ENCODE peak calls at places on chromosome 19, in five cellular contexts. I is psoas muscle, U is OCI-LY7, M is H9, K is right lobe of liver. B is an unnamed sample.

GRCh38 chr19:18649371-18650047 is 12.7 kb downstream of the KLHL26 start:
- DNase-seq in M (peak; percentile 62), K (no peak), I (peak; percentile 77), U (no peak), B (no peak)

GRCh38 chr19:55028757-55029156 is 9.3 kb downstream of the GP6 start:
- DNase-seq in K (no peak), M (no peak), U (no peak), I (no peak), B (no peak)

GRCh38 chr19:52665529-52665928 is 27.4 kb upstream of the ZNF83 start:
- DNase-seq in M (no peak), I (no peak), K (no peak), U (no peak), B (no peak)

GRCh38 chr19:38455031-38455430 is 21.5 kb downstream of the RYR1 start:
- DNase-seq in I (no peak), U (peak; percentile 14), M (no peak), K (no peak), B (no peak)

GRCh38 chr19:16415806-16416205 is 56.0 kb downstream of the EPS15L1 start:
- DNase-seq in U (no peak), K (no peak), M (no peak), I (no peak), B (no peak)

GRCh38 chr19:15015946-15016542 is 33.2 kb upstream of the CASP14 start:
- DNase-seq in U (peak; percentile 20), I (no peak), K (no peak), M (peak; percentile 51), B (no peak)

GRCh38 chr19:40410030-40410389 is 3.2 kb downstream of the PRX start:
- DNase-seq in U (no peak), I (no peak), K (no peak), M (peak; percentile 67), B (no peak)

GRCh38 chr19:7921955-7922840 is 2.1 kb downstream of the SNAPC2 start:
- DNase-seq in M (no peak), I (peak; percentile 21), U (no peak), K (peak; percentile 32), B (peak; percentile 47)

GRCh38 chr19:31943305-31943704 is 402.1 kb upstream of the ZNF507 start:
- DNase-seq in U (no peak), K (no peak), M (no peak), I (no peak), B (no peak)

GRCh38 chr19:52230685-52231084 is 38.7 kb upstream of the ZNF766 start:
- DNase-seq in U (no peak), I (no peak), M (no peak), K (no peak), B (no peak)

GRCh38 chr19:8363803-8364771 is at the start of gene ANGPTL4:
- DNase-seq in U (no peak), M (peak; percentile 81), K (peak; percentile 91), I (peak; percentile 89), B (peak; percentile 30)

GRCh38 chr19:15274477-15274876 is 42.2 kb upstream of the EPHX3 start:
- DNase-seq in K (no peak), M (no peak), U (no peak), I (no peak), B (no peak)

GRCh38 chr19:16340092-16340491 is 15.5 kb downstream of the KLF2 start:
- DNase-seq in M (no peak), U (no peak), I (no peak), K (no peak), B (no peak)

GRCh38 chr19:49475995-49476880 is 2.2 kb downstream of the FLT3LG start:
- DNase-seq in I (peak; percentile 60), K (no peak), U (peak; percentile 60), M (peak; percentile 96), B (peak; percentile 82)

GRCh38 chr19:54469496-54469934 is 3.6 kb downstream of the CDC42EP5 start:
- DNase-seq in I (peak; percentile 65), K (no peak), U (no peak), M (no peak), B (no peak)

GRCh38 chr19:2488942-2489731 is 13.2 kb downstream of the GADD45B start:
- DNase-seq in I (peak; percentile 67), U (peak; percentile 68), K (peak; percentile 79), M (no peak), B (no peak)

GRCh38 chr19:18281082-18282020 is at the start of gene JUND:
- DNase-seq in I (peak; percentile 98), K (peak; percentile 99), M (peak; percentile 97), U (peak; percentile 98), B (peak; percentile 97)

GRCh38 chr19:45828523-45828922 is 13.4 kb upstream of the RSPH6A start:
- DNase-seq in I (no peak), M (no peak), U (no peak), K (no peak), B (no peak)

GRCh38 chr19:19655641-19656343 is 7.7 kb downstream of the ATP13A1 start:
- DNase-seq in I (no peak), K (no peak), U (no peak), M (no peak), B (peak; percentile 26)

GRCh38 chr19:57282011-57282636 is 1.8 kb downstream of the ZNF460 start:
- DNase-seq in M (no peak), K (no peak), U (no peak), I (no peak), B (no peak)

GRCh38 chr19:49114630-49115363 is 627 bp downstream of the LIN7B start:
- DNase-seq in M (peak; percentile 83), K (peak; percentile 60), I (peak; percentile 60), U (peak; percentile 25), B (peak; percentile 47)

GRCh38 chr19:17873661-17874422 is 2.1 kb downstream of the SLC5A5 start:
- DNase-seq in M (peak; percentile 91), U (peak; percentile 78), K (no peak), I (no peak), B (peak; percentile 62)

GRCh38 chr19:49691243-49692101 is 556 bp downstream of the CPT1C start:
- DNase-seq in M (peak; percentile 78), K (no peak), U (no peak), I (peak; percentile 72), B (no peak)

GRCh38 chr19:28500982-28501633 is 711.8 kb downstream of the UQCRFS1 start:
- DNase-seq in K (no peak), I (no peak), U (no peak), M (no peak), B (no peak)

GRCh38 chr19:9834302-9834725 is 804 bp upstream of the PIN1 start:
- DNase-seq in M (no peak), I (no peak), U (no peak), K (no peak), B (no peak)

GRCh38 chr19:58034476-58034790 is 608 bp downstream of the ZSCAN1 start:
- DNase-seq in U (no peak), M (no peak), K (no peak), I (no peak), B (no peak)

GRCh38 chr19:3508771-3509535 is 2.8 kb downstream of the FZR1 start:
- DNase-seq in U (no peak), K (no peak), I (no peak), M (no peak), B (no peak)

DNA sequence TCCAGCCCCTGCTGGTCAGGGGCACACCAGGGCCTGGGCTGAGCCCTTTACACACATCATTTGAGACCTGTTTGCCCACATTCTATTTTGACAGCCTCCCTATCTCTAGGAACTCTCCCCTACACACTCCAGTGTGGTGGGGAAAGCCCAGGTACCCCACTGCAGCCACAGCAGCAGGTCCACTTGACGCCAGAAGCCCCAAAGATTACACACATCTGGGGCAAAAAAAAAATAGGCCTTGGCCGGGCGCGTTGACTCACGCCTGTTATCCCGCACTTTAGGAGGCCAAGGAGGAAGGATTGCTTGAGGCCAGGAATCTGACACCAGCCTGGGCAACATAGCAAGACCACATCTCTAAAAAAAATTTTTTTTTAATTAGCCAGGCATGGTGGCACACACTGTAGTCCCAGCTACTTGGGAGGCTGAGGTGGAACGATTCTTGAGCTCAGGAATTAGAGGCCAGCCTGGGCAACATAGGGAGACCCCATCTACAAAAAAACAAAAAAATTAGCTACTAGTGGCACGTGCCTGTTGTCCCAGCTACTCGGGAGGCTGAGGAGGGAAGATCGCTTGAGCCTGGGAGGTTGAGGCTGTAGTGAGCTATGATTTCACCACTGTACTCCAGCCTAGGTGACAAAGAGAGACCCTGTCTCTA is 18.0 kb upstream of the CD22 start:
- DNase-seq in K (no peak), U (no peak), I (no peak), M (no peak), B (no peak)
- H3K4me1 ChIP-seq in K (no peaks in the 10 kb centered on the region), U (peaks cover 71% of the 10 kb centered on the region), I (no peaks in the 10 kb centered on the region), M (no peaks in the 10 kb centered on the region), B (no peaks in the 10 kb centered on the region)

DNA sequence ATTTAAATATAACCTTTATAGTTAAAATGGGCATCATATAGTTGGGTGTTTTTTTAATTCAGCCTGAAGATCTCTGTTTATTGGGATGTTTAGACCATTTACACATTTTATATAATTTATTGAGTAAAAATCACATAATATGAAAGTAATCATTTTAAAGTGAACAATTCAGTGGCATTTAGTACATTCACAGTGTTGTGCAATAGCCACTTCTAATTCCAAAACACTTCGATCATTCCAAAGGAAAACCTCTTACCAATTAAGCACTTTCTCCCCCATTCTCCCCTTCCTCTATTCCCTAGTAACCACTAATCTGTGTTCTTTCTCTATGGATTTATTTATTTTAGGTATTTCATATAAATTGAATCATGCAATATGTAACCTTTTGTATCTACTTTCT is 30.2 kb downstream of the ZNF527 start:
- DNase-seq in K (no peak), I (no peak), M (no peak), U (no peak), B (no peak)
- H3K9me3 ChIP-seq in K (no peaks in the 10 kb centered on the region), I (peaks cover 79% of the 10 kb centered on the region), M (peaks cover 41% of the 10 kb centered on the region), U (peaks cover 15% of the 10 kb centered on the region), B (peaks cover 13% of the 10 kb centered on the region)

GRCh38 chr19:1254081-1254527 is 5.7 kb downstream of the MIDN start:
- DNase-seq in K (peak; percentile 65), M (no peak), U (no peak), I (peak; percentile 67), B (no peak)

GRCh38 chr19:1253514-1254080 is 5.2 kb downstream of the MIDN start:
- DNase-seq in M (no peak), I (no peak), U (no peak), K (no peak), B (no peak)

GRCh38 chr19:1255186-1256161 is 7.1 kb downstream of the MIDN start:
- DNase-seq in M (no peak), K (no peak), I (peak; percentile 50), U (no peak), B (no peak)

GRCh38 chr19:1252818-1253513 is 4.6 kb downstream of the MIDN start:
- DNase-seq in K (peak; percentile 90), U (peak; percentile 76), I (peak; percentile 91), M (no peak), B (peak; percentile 77)

GRCh38 chr19:1254530-1255185 is 6.3 kb downstream of the MIDN start:
- DNase-seq in K (no peak), I (no peak), M (no peak), U (no peak), B (no peak)
- H3K4me1 ChIP-seq in K (peaks cover 52% of the 10 kb centered on the region), I (peaks cover 60% of the 10 kb centered on the region), M (no peaks in the 10 kb centered on the region), U (peaks cover 50% of the 10 kb centered on the region), B (peaks cover 62% of the 10 kb centered on the region)

GRCh38 chr19:10912619-10913018 is 15.8 kb downstream of the YIPF2 start:
- DNase-seq in U (no peak), K (no peak), M (peak; percentile 14), I (no peak), B (no peak)
- H3K9me3 ChIP-seq in U (no peaks in the 10 kb centered on the region), K (no peaks in the 10 kb centered on the region), M (no peaks in the 10 kb centered on the region), I (no peaks in the 10 kb centered on the region), B (no peaks in the 10 kb centered on the region)

B was measured in CD4-positive, alpha-beta memory T cell.